ENCODE peak calls at places on chromosomes 5 and 9, in four cellular contexts. B, L, W and V are unnamed samples.

GRCh38 chr5:131671994-131672655 is 37.1 kb upstream of the RAPGEF6 start:
- DNase-seq in W (peak; percentile 96), B (no peak), L (peak; percentile 6), V (peak; percentile 53)

GRCh38 chr9:121765021-121765950 is 113.9 kb downstream of the DAB2IP start:
- DNase-seq in W (peak; percentile 35), B (peak; percentile 70), L (no peak), V (peak; percentile 14)

GRCh38 chr5:83407931-83408330 is 63.6 kb upstream of the VCAN start:
- DNase-seq in L (no peak), B (no peak), W (peak; percentile 12), V (no peak)

GRCh38 chr5:112635276-112635675 is 102.4 kb upstream of the APC start:
- DNase-seq in L (no peak), W (no peak), B (peak; percentile 52), V (peak; percentile 10)

GRCh38 chr9:17065062-17065461 is 69.8 kb upstream of the CNTLN start:
- DNase-seq in L (no peak), B (peak; percentile 17), W (peak; percentile 16), V (peak; percentile 86)

GRCh38 chr5:171483453-171484177 is 64.2 kb downstream of the FGF18 start:
- DNase-seq in B (peak; percentile 48), W (peak; percentile 36), L (no peak), V (peak; percentile 41)

GRCh38 chr5:16788957-16789356 is 147.1 kb downstream of the MYO10 start:
- DNase-seq in L (no peak), W (no peak), B (no peak), V (no peak)

GRCh38 chr5:10424124-10424731 is 17.5 kb upstream of the ROPN1L start:
- DNase-seq in L (peak; percentile 29), B (peak; percentile 23), W (peak; percentile 38), V (peak; percentile 31)

GRCh38 chr5:73942783-73943182 is 316.8 kb downstream of the ARHGEF28 start:
- DNase-seq in B (no peak), L (no peak), W (no peak), V (no peak)